ENCODE peak calls at places on chromosome 2, in seven cellular contexts. One of them, this sample, is unnamed.

GRCh38 chr2:127590386-127591190 is 55.1 kb downstream of the MYO7B start:
- DNase-seq in kidney epithelial cell: no peak
- DNase-seq in Panc1: no peak
- DNase-seq in naive thymus-derived CD4-positive, alpha-beta T cell: no peak
- DNase-seq in CD8-positive, alpha-beta memory T cell: no peak
- DNase-seq in BE2C: no peak
- DNase-seq in spleen: peak; percentile 23
- DNase-seq in this sample: no peak

GRCh38 chr2:138433995-138434991 is 67.3 kb upstream of the SPOPL start:
- DNase-seq in kidney epithelial cell: no peak
- DNase-seq in Panc1: no peak
- DNase-seq in naive thymus-derived CD4-positive, alpha-beta T cell: no peak
- DNase-seq in CD8-positive, alpha-beta memory T cell: no peak
- DNase-seq in BE2C: peak; percentile 12
- DNase-seq in spleen: no peak
- DNase-seq in this sample: no peak

GRCh38 chr2:222912117-222912516 is 51.3 kb downstream of the ACSL3 start:
- DNase-seq in kidney epithelial cell: no peak
- DNase-seq in Panc1: no peak
- DNase-seq in naive thymus-derived CD4-positive, alpha-beta T cell: no peak
- DNase-seq in CD8-positive, alpha-beta memory T cell: no peak
- DNase-seq in BE2C: no peak
- DNase-seq in spleen: no peak
- DNase-seq in this sample: no peak

GRCh38 chr2:234091883-234092282 is 41.4 kb downstream of the SPP2 start:
- DNase-seq in kidney epithelial cell: no peak
- DNase-seq in Panc1: no peak
- DNase-seq in naive thymus-derived CD4-positive, alpha-beta T cell: no peak
- DNase-seq in CD8-positive, alpha-beta memory T cell: no peak
- DNase-seq in BE2C: no peak
- DNase-seq in spleen: no peak
- DNase-seq in this sample: no peak

GRCh38 chr2:23584054-23584745 is 199.2 kb downstream of the KLHL29 start:
- DNase-seq in kidney epithelial cell: no peak
- DNase-seq in Panc1: no peak
- DNase-seq in naive thymus-derived CD4-positive, alpha-beta T cell: no peak
- DNase-seq in CD8-positive, alpha-beta memory T cell: no peak
- DNase-seq in BE2C: no peak
- DNase-seq in spleen: peak; percentile 48
- DNase-seq in this sample: peak; percentile 85

GRCh38 chr2:177026253-177026652 is 186.3 kb upstream of the HNRNPA3 start:
- DNase-seq in kidney epithelial cell: no peak
- DNase-seq in Panc1: no peak
- DNase-seq in naive thymus-derived CD4-positive, alpha-beta T cell: no peak
- DNase-seq in CD8-positive, alpha-beta memory T cell: no peak
- DNase-seq in BE2C: no peak
- DNase-seq in spleen: no peak
- DNase-seq in this sample: no peak

GRCh38 chr2:84830095-84830494 is 50.8 kb downstream of the TRABD2A start:
- DNase-seq in kidney epithelial cell: no peak
- DNase-seq in Panc1: no peak
- DNase-seq in naive thymus-derived CD4-positive, alpha-beta T cell: no peak
- DNase-seq in CD8-positive, alpha-beta memory T cell: no peak
- DNase-seq in BE2C: no peak
- DNase-seq in spleen: peak; percentile 83
- DNase-seq in this sample: peak; percentile 73

GRCh38 chr2:96547751-96548161 is 11.2 kb downstream of the ARID5A start:
- DNase-seq in kidney epithelial cell: no peak
- DNase-seq in Panc1: no peak
- DNase-seq in naive thymus-derived CD4-positive, alpha-beta T cell: no peak
- DNase-seq in CD8-positive, alpha-beta memory T cell: no peak
- DNase-seq in BE2C: no peak
- DNase-seq in spleen: peak; percentile 10
- DNase-seq in this sample: peak; percentile 32

GRCh38 chr2:77363277-77363676 is 158.9 kb downstream of the LRRTM4 start:
- DNase-seq in kidney epithelial cell: no peak
- DNase-seq in Panc1: no peak
- DNase-seq in naive thymus-derived CD4-positive, alpha-beta T cell: no peak
- DNase-seq in CD8-positive, alpha-beta memory T cell: no peak
- DNase-seq in BE2C: no peak
- DNase-seq in spleen: no peak
- DNase-seq in this sample: no peak

GRCh38 chr2:85134255-85135065 is 1.3 kb downstream of the TCF7L1 start:
- DNase-seq in kidney epithelial cell: no peak
- DNase-seq in Panc1: no peak
- DNase-seq in naive thymus-derived CD4-positive, alpha-beta T cell: no peak
- DNase-seq in CD8-positive, alpha-beta memory T cell: no peak
- DNase-seq in BE2C: no peak
- DNase-seq in spleen: peak; percentile 71
- DNase-seq in this sample: peak; percentile 73

GRCh38 chr2:161223139-161223732 is 63.0 kb downstream of the TANK start:
- DNase-seq in kidney epithelial cell: no peak
- DNase-seq in Panc1: peak; percentile 38
- DNase-seq in naive thymus-derived CD4-positive, alpha-beta T cell: peak; percentile 32
- DNase-seq in CD8-positive, alpha-beta memory T cell: peak; percentile 48
- DNase-seq in BE2C: no peak
- DNase-seq in spleen: no peak
- DNase-seq in this sample: no peak

GRCh38 chr2:64122358-64122757 is 21.9 kb downstream of the PELI1 start:
- DNase-seq in kidney epithelial cell: no peak
- DNase-seq in Panc1: no peak
- DNase-seq in naive thymus-derived CD4-positive, alpha-beta T cell: no peak
- DNase-seq in CD8-positive, alpha-beta memory T cell: no peak
- DNase-seq in BE2C: no peak
- DNase-seq in spleen: no peak
- DNase-seq in this sample: no peak

GRCh38 chr2:96470089-96470488 is 35.1 kb downstream of the NEURL3 start:
- DNase-seq in kidney epithelial cell: no peak
- DNase-seq in Panc1: no peak
- DNase-seq in naive thymus-derived CD4-positive, alpha-beta T cell: no peak
- DNase-seq in CD8-positive, alpha-beta memory T cell: no peak
- DNase-seq in BE2C: no peak
- DNase-seq in spleen: no peak
- DNase-seq in this sample: no peak

GRCh38 chr2:95509408-95509807 is 24.9 kb upstream of the TRIM43B start:
- DNase-seq in kidney epithelial cell: no peak
- DNase-seq in Panc1: no peak
- DNase-seq in naive thymus-derived CD4-positive, alpha-beta T cell: no peak
- DNase-seq in CD8-positive, alpha-beta memory T cell: no peak
- DNase-seq in BE2C: no peak
- DNase-seq in spleen: no peak
- DNase-seq in this sample: no peak

GRCh38 chr2:46364797-46365457 is 67.7 kb downstream of the EPAS1 start:
- DNase-seq in kidney epithelial cell: peak; percentile 14
- DNase-seq in Panc1: peak; percentile 42
- DNase-seq in naive thymus-derived CD4-positive, alpha-beta T cell: no peak
- DNase-seq in CD8-positive, alpha-beta memory T cell: peak; percentile 45
- DNase-seq in BE2C: peak; percentile 57
- DNase-seq in spleen: no peak
- DNase-seq in this sample: no peak

GRCh38 chr2:134109725-134110124 is 144.1 kb upstream of the MGAT5 start:
- DNase-seq in kidney epithelial cell: no peak
- DNase-seq in Panc1: no peak
- DNase-seq in naive thymus-derived CD4-positive, alpha-beta T cell: no peak
- DNase-seq in CD8-positive, alpha-beta memory T cell: no peak
- DNase-seq in BE2C: no peak
- DNase-seq in spleen: no peak
- DNase-seq in this sample: no peak

GRCh38 chr2:176490061-176490861 is 221.0 kb downstream of the MTX2 start:
- DNase-seq in kidney epithelial cell: no peak
- DNase-seq in Panc1: no peak
- DNase-seq in naive thymus-derived CD4-positive, alpha-beta T cell: no peak
- DNase-seq in CD8-positive, alpha-beta memory T cell: no peak
- DNase-seq in BE2C: no peak
- DNase-seq in spleen: no peak
- DNase-seq in this sample: peak; percentile 70

GRCh38 chr2:217289153-217289908 is 429.5 kb upstream of the TNP1 start:
- DNase-seq in kidney epithelial cell: no peak
- DNase-seq in Panc1: no peak
- DNase-seq in naive thymus-derived CD4-positive, alpha-beta T cell: no peak
- DNase-seq in CD8-positive, alpha-beta memory T cell: no peak
- DNase-seq in BE2C: peak; percentile 56
- DNase-seq in spleen: no peak
- DNase-seq in this sample: no peak

GRCh38 chr2:234410526-234410925 is 86.4 kb downstream of the ARL4C start:
- DNase-seq in kidney epithelial cell: no peak
- DNase-seq in Panc1: no peak
- DNase-seq in naive thymus-derived CD4-positive, alpha-beta T cell: no peak
- DNase-seq in CD8-positive, alpha-beta memory T cell: no peak
- DNase-seq in BE2C: no peak
- DNase-seq in spleen: no peak
- DNase-seq in this sample: no peak

GRCh38 chr2:190355968-190356657 is 12.7 kb downstream of the INPP1 start:
- DNase-seq in kidney epithelial cell: no peak
- DNase-seq in Panc1: no peak
- DNase-seq in naive thymus-derived CD4-positive, alpha-beta T cell: no peak
- DNase-seq in CD8-positive, alpha-beta memory T cell: no peak
- DNase-seq in BE2C: no peak
- DNase-seq in spleen: no peak
- DNase-seq in this sample: no peak

GRCh38 chr2:102790086-102790453 is 28.2 kb downstream of the TMEM182 start:
- DNase-seq in kidney epithelial cell: no peak
- DNase-seq in Panc1: no peak
- DNase-seq in naive thymus-derived CD4-positive, alpha-beta T cell: no peak
- DNase-seq in CD8-positive, alpha-beta memory T cell: no peak
- DNase-seq in BE2C: no peak
- DNase-seq in spleen: no peak
- DNase-seq in this sample: no peak

GRCh38 chr2:44969936-44970335 is 28.4 kb downstream of the SIX3 start:
- DNase-seq in kidney epithelial cell: no peak
- DNase-seq in Panc1: no peak
- DNase-seq in naive thymus-derived CD4-positive, alpha-beta T cell: no peak
- DNase-seq in CD8-positive, alpha-beta memory T cell: no peak
- DNase-seq in BE2C: no peak
- DNase-seq in spleen: no peak
- DNase-seq in this sample: no peak

GRCh38 chr2:111679202-111679601 is 204.8 kb downstream of the ANAPC1 start:
- DNase-seq in kidney epithelial cell: no peak
- DNase-seq in Panc1: no peak
- DNase-seq in naive thymus-derived CD4-positive, alpha-beta T cell: no peak
- DNase-seq in CD8-positive, alpha-beta memory T cell: no peak
- DNase-seq in BE2C: no peak
- DNase-seq in spleen: no peak
- DNase-seq in this sample: no peak

GRCh38 chr2:241810304-241811208 is 1.6 kb downstream of the NEU4 start:
- DNase-seq in kidney epithelial cell: no peak
- DNase-seq in Panc1: no peak
- DNase-seq in naive thymus-derived CD4-positive, alpha-beta T cell: no peak
- DNase-seq in CD8-positive, alpha-beta memory T cell: no peak
- DNase-seq in BE2C: peak; percentile 19
- DNase-seq in spleen: peak; percentile 69
- DNase-seq in this sample: peak; percentile 59

GRCh38 chr2:139271149-139271548 is 491.0 kb upstream of the NXPH2 start:
- DNase-seq in kidney epithelial cell: no peak
- DNase-seq in Panc1: no peak
- DNase-seq in naive thymus-derived CD4-positive, alpha-beta T cell: no peak
- DNase-seq in CD8-positive, alpha-beta memory T cell: no peak
- DNase-seq in BE2C: no peak
- DNase-seq in spleen: no peak
- DNase-seq in this sample: no peak

GRCh38 chr2:94273242-94273641 is 598.0 kb upstream of the TEKT4 start:
- DNase-seq in kidney epithelial cell: no peak
- DNase-seq in Panc1: no peak
- DNase-seq in naive thymus-derived CD4-positive, alpha-beta T cell: no peak
- DNase-seq in CD8-positive, alpha-beta memory T cell: no peak
- DNase-seq in BE2C: no peak
- DNase-seq in spleen: no peak
- DNase-seq in this sample: no peak

GRCh38 chr2:212832211-212833195 is 293.9 kb upstream of the ERBB4 start:
- DNase-seq in kidney epithelial cell: no peak
- DNase-seq in Panc1: no peak
- DNase-seq in naive thymus-derived CD4-positive, alpha-beta T cell: peak; percentile 7
- DNase-seq in CD8-positive, alpha-beta memory T cell: no peak
- DNase-seq in BE2C: peak; percentile 8
- DNase-seq in spleen: peak; percentile 75
- DNase-seq in this sample: peak; percentile 59

GRCh38 chr2:207155516-207155915 is 10.2 kb downstream of the KLF7 start:
- DNase-seq in kidney epithelial cell: no peak
- DNase-seq in Panc1: no peak
- DNase-seq in naive thymus-derived CD4-positive, alpha-beta T cell: no peak
- DNase-seq in CD8-positive, alpha-beta memory T cell: no peak
- DNase-seq in BE2C: no peak
- DNase-seq in spleen: no peak
- DNase-seq in this sample: no peak

GRCh38 chr2:1685957-1686783 is 58.1 kb downstream of the PXDN start:
- DNase-seq in kidney epithelial cell: peak; percentile 37
- DNase-seq in Panc1: no peak
- DNase-seq in naive thymus-derived CD4-positive, alpha-beta T cell: no peak
- DNase-seq in CD8-positive, alpha-beta memory T cell: no peak
- DNase-seq in BE2C: no peak
- DNase-seq in spleen: no peak
- DNase-seq in this sample: no peak

GRCh38 chr2:19576411-19576810 is 218.0 kb upstream of the OSR1 start:
- DNase-seq in kidney epithelial cell: no peak
- DNase-seq in Panc1: no peak
- DNase-seq in naive thymus-derived CD4-positive, alpha-beta T cell: no peak
- DNase-seq in CD8-positive, alpha-beta memory T cell: no peak
- DNase-seq in BE2C: no peak
- DNase-seq in spleen: no peak
- DNase-seq in this sample: no peak

GRCh38 chr2:42421601-42422252 is 60.7 kb upstream of the COX7A2L start:
- DNase-seq in kidney epithelial cell: no peak
- DNase-seq in Panc1: no peak
- DNase-seq in naive thymus-derived CD4-positive, alpha-beta T cell: no peak
- DNase-seq in CD8-positive, alpha-beta memory T cell: no peak
- DNase-seq in BE2C: no peak
- DNase-seq in spleen: no peak
- DNase-seq in this sample: no peak
- H3K27me3 ChIP-seq in kidney epithelial cell: no peaks in the 10 kb centered on the region
- H3K27me3 ChIP-seq in Panc1: no peaks in the 10 kb centered on the region
- H3K27me3 ChIP-seq in naive thymus-derived CD4-positive, alpha-beta T cell: no peaks in the 10 kb centered on the region
- H3K27me3 ChIP-seq in CD8-positive, alpha-beta memory T cell: peaks cover 3% of the 10 kb centered on the region
- H3K27me3 ChIP-seq in BE2C: no peaks in the 10 kb centered on the region
- H3K27me3 ChIP-seq in spleen: no peaks in the 10 kb centered on the region
- H3K27me3 ChIP-seq in this sample: no peaks in the 10 kb centered on the region

GRCh38 chr2:30135541-30135940 is 11.3 kb upstream of the YPEL5 start:
- DNase-seq in kidney epithelial cell: no peak
- DNase-seq in Panc1: no peak
- DNase-seq in naive thymus-derived CD4-positive, alpha-beta T cell: no peak
- DNase-seq in CD8-positive, alpha-beta memory T cell: no peak
- DNase-seq in BE2C: no peak
- DNase-seq in spleen: no peak
- DNase-seq in this sample: no peak
- H3K27me3 ChIP-seq in kidney epithelial cell: no peaks in the 10 kb centered on the region
- H3K27me3 ChIP-seq in Panc1: peaks cover 22% of the 10 kb centered on the region
- H3K27me3 ChIP-seq in naive thymus-derived CD4-positive, alpha-beta T cell: no peaks in the 10 kb centered on the region
- H3K27me3 ChIP-seq in CD8-positive, alpha-beta memory T cell: no peaks in the 10 kb centered on the region
- H3K27me3 ChIP-seq in BE2C: no peaks in the 10 kb centered on the region
- H3K27me3 ChIP-seq in spleen: no peaks in the 10 kb centered on the region
- H3K27me3 ChIP-seq in this sample: no peaks in the 10 kb centered on the region

GRCh38 chr2:174335605-174336402 is 1.1 kb downstream of the SP9 start:
- DNase-seq in kidney epithelial cell: no peak
- DNase-seq in Panc1: no peak
- DNase-seq in naive thymus-derived CD4-positive, alpha-beta T cell: no peak
- DNase-seq in CD8-positive, alpha-beta memory T cell: peak; percentile 37
- DNase-seq in BE2C: no peak
- DNase-seq in spleen: no peak
- DNase-seq in this sample: peak; percentile 58
- H3K27me3 ChIP-seq in kidney epithelial cell: peaks cover 91% of the 10 kb centered on the region
- H3K27me3 ChIP-seq in Panc1: no peaks in the 10 kb centered on the region
- H3K27me3 ChIP-seq in naive thymus-derived CD4-positive, alpha-beta T cell: peaks cover 78% of the 10 kb centered on the region
- H3K27me3 ChIP-seq in CD8-positive, alpha-beta memory T cell: peaks cover 90% of the 10 kb centered on the region
- H3K27me3 ChIP-seq in BE2C: peaks cover 96% of the 10 kb centered on the region
- H3K27me3 ChIP-seq in spleen: peaks cover 97% of the 10 kb centered on the region
- H3K27me3 ChIP-seq in this sample: peaks cover 93% of the 10 kb centered on the region

GRCh38 chr2:232523682-232524597 is 2.0 kb upstream of the CHRND start:
- DNase-seq in kidney epithelial cell: no peak
- DNase-seq in Panc1: no peak
- DNase-seq in naive thymus-derived CD4-positive, alpha-beta T cell: no peak
- DNase-seq in CD8-positive, alpha-beta memory T cell: no peak
- DNase-seq in BE2C: peak; percentile 80
- DNase-seq in spleen: no peak
- DNase-seq in this sample: no peak
- H3K27me3 ChIP-seq in kidney epithelial cell: peaks cover 80% of the 10 kb centered on the region
- H3K27me3 ChIP-seq in Panc1: no peaks in the 10 kb centered on the region
- H3K27me3 ChIP-seq in naive thymus-derived CD4-positive, alpha-beta T cell: peaks cover 9% of the 10 kb centered on the region
- H3K27me3 ChIP-seq in CD8-positive, alpha-beta memory T cell: peaks cover 22% of the 10 kb centered on the region
- H3K27me3 ChIP-seq in BE2C: peaks cover 21% of the 10 kb centered on the region
- H3K27me3 ChIP-seq in spleen: peaks cover 44% of the 10 kb centered on the region
- H3K27me3 ChIP-seq in this sample: peaks cover 51% of the 10 kb centered on the region